ENCODE peak calls at places on chromosome 15, in nine cellular contexts. One of them, this sample, is unnamed. For H3K27me3, the result is how much of the 10 kb centered on the place peaks cover.

GRCh38 chr15:83695246-83695645 is 41.3 kb downstream of the ADAMTSL3 start:
- DNase-seq in thoracic aorta: no peak
- DNase-seq in IMR-90: peak
- DNase-seq in left ventricle myocardium inferior: no peak
- DNase-seq in Panc1: no peak
- DNase-seq in cardiac muscle cell: peak
- DNase-seq in ovary: no peak
- DNase-seq in sigmoid colon: no peak
- DNase-seq in dorsolateral prefrontal cortex: no peak
- DNase-seq in this sample: no peak

GRCh38 chr15:100201376-100202280 is 140.1 kb downstream of the ADAMTS17 start:
- DNase-seq in thoracic aorta: no peak
- DNase-seq in IMR-90: no peak
- DNase-seq in left ventricle myocardium inferior: no peak
- DNase-seq in Panc1: no peak
- DNase-seq in cardiac muscle cell: no peak
- DNase-seq in ovary: no peak
- DNase-seq in sigmoid colon: no peak
- DNase-seq in dorsolateral prefrontal cortex: no peak
- DNase-seq in this sample: peak

GRCh38 chr15:31584195-31584594 is 257.6 kb downstream of the KLF13 start:
- DNase-seq in thoracic aorta: no peak
- DNase-seq in IMR-90: no peak
- DNase-seq in left ventricle myocardium inferior: no peak
- DNase-seq in Panc1: no peak
- DNase-seq in cardiac muscle cell: no peak
- DNase-seq in ovary: no peak
- DNase-seq in sigmoid colon: no peak
- DNase-seq in dorsolateral prefrontal cortex: no peak
- DNase-seq in this sample: no peak

GRCh38 chr15:68100194-68100593 is 46.1 kb downstream of the PIAS1 start:
- DNase-seq in thoracic aorta: no peak
- DNase-seq in IMR-90: no peak
- DNase-seq in left ventricle myocardium inferior: no peak
- DNase-seq in Panc1: no peak
- DNase-seq in cardiac muscle cell: no peak
- DNase-seq in ovary: no peak
- DNase-seq in sigmoid colon: no peak
- DNase-seq in dorsolateral prefrontal cortex: no peak
- DNase-seq in this sample: no peak

GRCh38 chr15:85993116-85993515 is 86.6 kb upstream of the AGBL1 start:
- DNase-seq in thoracic aorta: no peak
- DNase-seq in IMR-90: no peak
- DNase-seq in left ventricle myocardium inferior: no peak
- DNase-seq in Panc1: no peak
- DNase-seq in cardiac muscle cell: no peak
- DNase-seq in ovary: no peak
- DNase-seq in sigmoid colon: no peak
- DNase-seq in dorsolateral prefrontal cortex: no peak
- DNase-seq in this sample: no peak

GRCh38 chr15:50140097-50140496 is 21.1 kb upstream of the ATP8B4 start:
- DNase-seq in thoracic aorta: no peak
- DNase-seq in IMR-90: peak
- DNase-seq in left ventricle myocardium inferior: no peak
- DNase-seq in Panc1: no peak
- DNase-seq in cardiac muscle cell: no peak
- DNase-seq in ovary: no peak
- DNase-seq in sigmoid colon: no peak
- DNase-seq in dorsolateral prefrontal cortex: no peak
- DNase-seq in this sample: no peak

GRCh38 chr15:65778269-65778668 is 13.8 kb downstream of the DENND4A start:
- DNase-seq in thoracic aorta: no peak
- DNase-seq in IMR-90: no peak
- DNase-seq in left ventricle myocardium inferior: no peak
- DNase-seq in Panc1: no peak
- DNase-seq in cardiac muscle cell: no peak
- DNase-seq in ovary: no peak
- DNase-seq in sigmoid colon: no peak
- DNase-seq in dorsolateral prefrontal cortex: no peak
- DNase-seq in this sample: no peak

GRCh38 chr15:101445562-101446526 is 43.7 kb downstream of the PCSK6 start:
- DNase-seq in thoracic aorta: no peak
- DNase-seq in IMR-90: peak
- DNase-seq in left ventricle myocardium inferior: peak
- DNase-seq in Panc1: peak
- DNase-seq in cardiac muscle cell: no peak
- DNase-seq in ovary: no peak
- DNase-seq in sigmoid colon: peak
- DNase-seq in dorsolateral prefrontal cortex: no peak
- DNase-seq in this sample: no peak

GRCh38 chr15:69939513-69940440 is 157.9 kb downstream of the TLE3 start:
- DNase-seq in thoracic aorta: no peak
- DNase-seq in IMR-90: no peak
- DNase-seq in left ventricle myocardium inferior: no peak
- DNase-seq in Panc1: no peak
- DNase-seq in cardiac muscle cell: peak
- DNase-seq in ovary: no peak
- DNase-seq in sigmoid colon: no peak
- DNase-seq in dorsolateral prefrontal cortex: no peak
- DNase-seq in this sample: no peak

GRCh38 chr15:71125831-71126453 is 10.7 kb downstream of the THSD4 start:
- DNase-seq in thoracic aorta: no peak
- DNase-seq in IMR-90: peak
- DNase-seq in left ventricle myocardium inferior: no peak
- DNase-seq in Panc1: no peak
- DNase-seq in cardiac muscle cell: no peak
- DNase-seq in ovary: no peak
- DNase-seq in sigmoid colon: no peak
- DNase-seq in dorsolateral prefrontal cortex: no peak
- DNase-seq in this sample: no peak
- TF ChIP-seq CTCF in thoracic aorta: peak
- TF ChIP-seq CTCF in IMR-90: peak
- TF ChIP-seq CTCF in left ventricle myocardium inferior: peak
- TF ChIP-seq CTCF in Panc1: peak
- TF ChIP-seq CTCF in cardiac muscle cell: peak
- TF ChIP-seq CTCF in ovary: no peak
- TF ChIP-seq CTCF in sigmoid colon: no peak
- TF ChIP-seq CTCF in dorsolateral prefrontal cortex: no peak
- TF ChIP-seq CTCF in this sample: no peak

GRCh38 chr15:79083154-79083553 is 7.4 kb downstream of the RASGRF1 start:
- DNase-seq in thoracic aorta: no peak
- DNase-seq in IMR-90: no peak
- DNase-seq in left ventricle myocardium inferior: no peak
- DNase-seq in Panc1: no peak
- DNase-seq in cardiac muscle cell: no peak
- DNase-seq in ovary: no peak
- DNase-seq in sigmoid colon: no peak
- DNase-seq in dorsolateral prefrontal cortex: peak
- DNase-seq in this sample: no peak
- H3K27me3 ChIP-seq in thoracic aorta: under half
- H3K27me3 ChIP-seq in IMR-90: under half
- H3K27me3 ChIP-seq in left ventricle myocardium inferior: half or more
- H3K27me3 ChIP-seq in Panc1: under half
- H3K27me3 ChIP-seq in cardiac muscle cell: half or more
- H3K27me3 ChIP-seq in ovary: under half
- H3K27me3 ChIP-seq in sigmoid colon: under half
- H3K27me3 ChIP-seq in dorsolateral prefrontal cortex: under half
- H3K27me3 ChIP-seq in this sample: under half

GRCh38 chr15:96395687-96396086 is 65.2 kb downstream of the NR2F2 start:
- DNase-seq in thoracic aorta: no peak
- DNase-seq in IMR-90: no peak
- DNase-seq in left ventricle myocardium inferior: no peak
- DNase-seq in Panc1: no peak
- DNase-seq in cardiac muscle cell: no peak
- DNase-seq in ovary: no peak
- DNase-seq in sigmoid colon: no peak
- DNase-seq in dorsolateral prefrontal cortex: no peak
- DNase-seq in this sample: no peak
- TF ChIP-seq CTCF in thoracic aorta: no peak
- TF ChIP-seq CTCF in IMR-90: no peak
- TF ChIP-seq CTCF in left ventricle myocardium inferior: no peak
- TF ChIP-seq CTCF in Panc1: no peak
- TF ChIP-seq CTCF in cardiac muscle cell: no peak
- TF ChIP-seq CTCF in ovary: no peak
- TF ChIP-seq CTCF in sigmoid colon: no peak
- TF ChIP-seq CTCF in dorsolateral prefrontal cortex: no peak
- TF ChIP-seq CTCF in this sample: no peak

GRCh38 chr15:39034816-39035215 is 470.2 kb upstream of the RASGRP1 start:
- DNase-seq in thoracic aorta: no peak
- DNase-seq in IMR-90: no peak
- DNase-seq in left ventricle myocardium inferior: no peak
- DNase-seq in Panc1: no peak
- DNase-seq in cardiac muscle cell: no peak
- DNase-seq in ovary: no peak
- DNase-seq in sigmoid colon: no peak
- DNase-seq in dorsolateral prefrontal cortex: no peak
- DNase-seq in this sample: no peak
- H3K27me3 ChIP-seq in thoracic aorta: under half
- H3K27me3 ChIP-seq in IMR-90: under half
- H3K27me3 ChIP-seq in left ventricle myocardium inferior: under half
- H3K27me3 ChIP-seq in Panc1: under half
- H3K27me3 ChIP-seq in cardiac muscle cell: under half
- H3K27me3 ChIP-seq in ovary: under half
- H3K27me3 ChIP-seq in sigmoid colon: under half
- H3K27me3 ChIP-seq in dorsolateral prefrontal cortex: under half
- H3K27me3 ChIP-seq in this sample: under half

GRCh38 chr15:37087050-37087691 is 13.2 kb downstream of the MEIS2 start:
- DNase-seq in thoracic aorta: no peak
- DNase-seq in IMR-90: no peak
- DNase-seq in left ventricle myocardium inferior: no peak
- DNase-seq in Panc1: no peak
- DNase-seq in cardiac muscle cell: no peak
- DNase-seq in ovary: no peak
- DNase-seq in sigmoid colon: no peak
- DNase-seq in dorsolateral prefrontal cortex: no peak
- DNase-seq in this sample: no peak
- TF ChIP-seq CTCF in thoracic aorta: no peak
- TF ChIP-seq CTCF in IMR-90: no peak
- TF ChIP-seq CTCF in left ventricle myocardium inferior: no peak
- TF ChIP-seq CTCF in Panc1: no peak
- TF ChIP-seq CTCF in cardiac muscle cell: no peak
- TF ChIP-seq CTCF in ovary: no peak
- TF ChIP-seq CTCF in sigmoid colon: no peak
- TF ChIP-seq CTCF in dorsolateral prefrontal cortex: peak
- TF ChIP-seq CTCF in this sample: no peak

DNA sequence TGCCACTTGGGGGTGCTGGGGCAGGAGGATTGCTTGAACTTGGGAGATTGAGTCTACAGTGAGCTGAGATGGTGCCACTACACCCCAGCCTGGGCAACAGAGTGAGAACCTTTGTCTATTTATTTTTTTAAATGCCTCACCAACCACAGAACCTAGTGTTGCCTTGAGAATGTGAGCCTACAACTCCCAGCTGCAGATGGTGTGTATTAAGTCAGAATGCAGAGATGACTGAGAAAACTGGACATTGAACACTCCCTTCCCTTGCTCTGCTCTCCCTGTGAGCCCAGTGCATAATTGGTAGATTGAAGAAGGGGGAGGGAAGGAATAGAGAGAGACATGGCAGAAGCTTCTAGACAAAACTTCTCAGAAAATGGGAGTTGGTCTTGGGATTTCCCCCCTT is 53.5 kb downstream of the CCDC33 start:
- DNase-seq in thoracic aorta: no peak
- DNase-seq in IMR-90: no peak
- DNase-seq in left ventricle myocardium inferior: no peak
- DNase-seq in Panc1: no peak
- DNase-seq in cardiac muscle cell: no peak
- DNase-seq in ovary: no peak
- DNase-seq in sigmoid colon: no peak
- DNase-seq in dorsolateral prefrontal cortex: no peak
- DNase-seq in this sample: no peak
- H3K27me3 ChIP-seq in thoracic aorta: under half
- H3K27me3 ChIP-seq in IMR-90: under half
- H3K27me3 ChIP-seq in left ventricle myocardium inferior: under half
- H3K27me3 ChIP-seq in Panc1: under half
- H3K27me3 ChIP-seq in cardiac muscle cell: under half
- H3K27me3 ChIP-seq in ovary: under half
- H3K27me3 ChIP-seq in sigmoid colon: under half
- H3K27me3 ChIP-seq in dorsolateral prefrontal cortex: under half
- H3K27me3 ChIP-seq in this sample: under half

GRCh38 chr15:29942144-29942543 is 119.9 kb upstream of the TJP1 start:
- DNase-seq in thoracic aorta: no peak
- DNase-seq in IMR-90: no peak
- DNase-seq in left ventricle myocardium inferior: no peak
- DNase-seq in Panc1: no peak
- DNase-seq in cardiac muscle cell: peak
- DNase-seq in ovary: no peak
- DNase-seq in sigmoid colon: no peak
- DNase-seq in dorsolateral prefrontal cortex: no peak
- DNase-seq in this sample: no peak
- TF ChIP-seq CTCF in thoracic aorta: peak
- TF ChIP-seq CTCF in IMR-90: peak
- TF ChIP-seq CTCF in left ventricle myocardium inferior: peak
- TF ChIP-seq CTCF in Panc1: peak
- TF ChIP-seq CTCF in cardiac muscle cell: peak
- TF ChIP-seq CTCF in ovary: no peak
- TF ChIP-seq CTCF in sigmoid colon: no peak
- TF ChIP-seq CTCF in dorsolateral prefrontal cortex: peak
- TF ChIP-seq CTCF in this sample: no peak

GRCh38 chr15:55589297-55589696 is 1.2 kb upstream of the PYGO1 start:
- DNase-seq in thoracic aorta: no peak
- DNase-seq in IMR-90: no peak
- DNase-seq in left ventricle myocardium inferior: no peak
- DNase-seq in Panc1: no peak
- DNase-seq in cardiac muscle cell: no peak
- DNase-seq in ovary: no peak
- DNase-seq in sigmoid colon: no peak
- DNase-seq in dorsolateral prefrontal cortex: no peak
- DNase-seq in this sample: no peak

GRCh38 chr15:55586808-55587207 is 1.3 kb downstream of the PYGO1 start:
- DNase-seq in thoracic aorta: no peak
- DNase-seq in IMR-90: peak
- DNase-seq in left ventricle myocardium inferior: no peak
- DNase-seq in Panc1: no peak
- DNase-seq in cardiac muscle cell: no peak
- DNase-seq in ovary: no peak
- DNase-seq in sigmoid colon: no peak
- DNase-seq in dorsolateral prefrontal cortex: no peak
- DNase-seq in this sample: no peak

GRCh38 chr15:55588070-55588817 is at the start of gene PYGO1:
- DNase-seq in thoracic aorta: no peak
- DNase-seq in IMR-90: peak
- DNase-seq in left ventricle myocardium inferior: peak
- DNase-seq in Panc1: no peak
- DNase-seq in cardiac muscle cell: peak
- DNase-seq in ovary: peak
- DNase-seq in sigmoid colon: peak
- DNase-seq in dorsolateral prefrontal cortex: peak
- DNase-seq in this sample: peak

GRCh38 chr15:55587321-55588069 is 650 bp downstream of the PYGO1 start:
- DNase-seq in thoracic aorta: no peak
- DNase-seq in IMR-90: peak
- DNase-seq in left ventricle myocardium inferior: peak
- DNase-seq in Panc1: no peak
- DNase-seq in cardiac muscle cell: peak
- DNase-seq in ovary: peak
- DNase-seq in sigmoid colon: peak
- DNase-seq in dorsolateral prefrontal cortex: no peak
- DNase-seq in this sample: peak

DNA sequence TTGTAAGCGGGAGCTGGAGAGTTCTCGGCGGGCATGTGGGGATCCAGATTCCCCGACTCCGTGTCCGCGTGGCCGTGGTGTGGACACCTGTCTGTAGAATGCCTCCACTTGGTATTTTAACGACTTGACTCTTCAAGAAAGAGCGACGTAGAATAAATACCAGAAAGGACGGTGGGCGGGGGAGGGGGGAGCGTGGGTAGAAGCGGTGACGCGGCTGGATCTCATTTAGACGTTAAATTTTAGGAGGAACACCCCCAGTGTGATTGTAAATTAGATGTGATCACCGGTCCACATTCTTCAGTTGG is 625 bp upstream of the PYGO1 start:
- DNase-seq in thoracic aorta: no peak
- DNase-seq in IMR-90: no peak
- DNase-seq in left ventricle myocardium inferior: no peak
- DNase-seq in Panc1: no peak
- DNase-seq in cardiac muscle cell: no peak
- DNase-seq in ovary: no peak
- DNase-seq in sigmoid colon: no peak
- DNase-seq in dorsolateral prefrontal cortex: peak
- DNase-seq in this sample: no peak
- H3K27me3 ChIP-seq in thoracic aorta: under half
- H3K27me3 ChIP-seq in IMR-90: under half
- H3K27me3 ChIP-seq in left ventricle myocardium inferior: under half
- H3K27me3 ChIP-seq in Panc1: under half
- H3K27me3 ChIP-seq in cardiac muscle cell: under half
- H3K27me3 ChIP-seq in ovary: under half
- H3K27me3 ChIP-seq in sigmoid colon: under half
- H3K27me3 ChIP-seq in dorsolateral prefrontal cortex: under half
- H3K27me3 ChIP-seq in this sample: under half